ENCODE peak calls at places on chromosomes 3 and 15, in six cellular contexts. R is endothelial cell of umbilical vein, E is Peyer's patch, U is keratinocyte, X is left lung, C is psoas muscle. P is an unnamed sample. For H3K4me1 and H3K27me3, the result is how much of the 10 kb centered on the place peaks cover.

GRCh38 chr3:151197981-151198767 is 4.8 kb downstream of the GPR171 start:
- DNase-seq in X (no peak), U (no peak), E (no peak), C (no peak), R (no peak), P (peak)

GRCh38 chr3:72659609-72660008 is 188.6 kb downstream of the SHQ1 start:
- DNase-seq in X (no peak), U (no peak), C (no peak), E (no peak), R (no peak), P (no peak)

GRCh38 chr3:82791241-82791640 is 1029.8 kb upstream of the GBE1 start:
- DNase-seq in C (no peak), U (no peak), X (no peak), R (no peak), E (no peak), P (no peak)

GRCh38 chr3:111246967-111247760 is 175.5 kb downstream of the NECTIN3 start:
- DNase-seq in C (no peak), X (no peak), U (no peak), E (no peak), R (no peak), P (no peak)

GRCh38 chr3:143973352-143974021 is 1.9 kb downstream of the DIPK2A start:
- DNase-seq in U (no peak), E (peak), X (no peak), R (peak), C (no peak), P (peak)

GRCh38 chr15:75675579-75676404 is 28.1 kb downstream of the SNX33 start:
- DNase-seq in U (no peak), E (no peak), R (no peak), C (peak), X (no peak), P (no peak)

GRCh38 chr3:31523543-31523942 is 9.2 kb upstream of the STT3B start:
- DNase-seq in E (no peak), X (no peak), U (no peak), R (no peak), C (no peak), P (no peak)

GRCh38 chr3:127652246-127652995 is 20.3 kb upstream of the ABTB1 start:
- DNase-seq in C (peak), X (no peak), R (peak), U (no peak), E (peak), P (peak)

GRCh38 chr15:47887181-47887580 is 169.9 kb downstream of the SEMA6D start:
- DNase-seq in E (no peak), U (no peak), X (no peak), R (no peak), C (no peak), P (no peak)

GRCh38 chr3:55455915-55456314 is 31.2 kb downstream of the WNT5A start:
- DNase-seq in X (no peak), C (no peak), E (no peak), R (no peak), U (no peak), P (no peak)

GRCh38 chr3:71305246-71306206 is 278.0 kb downstream of the FOXP1 start:
- DNase-seq in U (no peak), R (peak), E (peak), X (peak), C (peak), P (peak)

GRCh38 chr3:26963356-26963742 is 340.8 kb downstream of the LRRC3B start:
- DNase-seq in E (no peak), R (no peak), X (no peak), C (no peak), U (no peak), P (no peak)

GRCh38 chr3:129184396-129184656 is 630 bp upstream of the CNBP start:
- DNase-seq in E (no peak), C (peak), U (no peak), X (no peak), R (no peak), P (no peak)

GRCh38 chr15:68411276-68411675 is 20.7 kb downstream of the ITGA11 start:
- DNase-seq in X (no peak), C (no peak), E (no peak), U (no peak), R (no peak), P (no peak)

GRCh38 chr3:9028134-9028533 is 64.9 kb upstream of the RAD18 start:
- DNase-seq in C (peak), E (peak), X (peak), R (peak), U (no peak), P (peak)

GRCh38 chr15:83698294-83698693 is 44.4 kb downstream of the ADAMTSL3 start:
- DNase-seq in X (peak), U (peak), R (no peak), C (peak), E (no peak), P (peak)

GRCh38 chr3:112128843-112129727 is 4.0 kb downstream of the GCSAM start:
- DNase-seq in E (peak), U (no peak), R (no peak), C (no peak), X (no peak), P (no peak)

GRCh38 chr3:46850468-46850780 is 12.8 kb downstream of the MYL3 start:
- DNase-seq in R (no peak), X (no peak), U (no peak), E (no peak), C (no peak), P (no peak)

GRCh38 chr3:112394008-112394616 is 61.2 kb downstream of the CD200 start:
- DNase-seq in U (no peak), R (no peak), X (no peak), E (no peak), C (peak), P (peak)

GRCh38 chr3:151838574-151839312 is 24.8 kb downstream of the AADAC start:
- DNase-seq in U (peak), X (no peak), C (no peak), E (no peak), R (peak), P (peak)

GRCh38 chr3:79005084-79005483 is 762.7 kb downstream of the ROBO1 start:
- DNase-seq in R (no peak), E (no peak), X (no peak), U (no peak), C (no peak), P (no peak)

GRCh38 chr3:126419886-126420786 is 25.4 kb downstream of the CFAP100 start:
- DNase-seq in X (no peak), U (no peak), C (no peak), E (no peak), R (no peak), P (no peak)

GRCh38 chr3:72903004-72903403 is 15.2 kb downstream of the GXYLT2 start:
- DNase-seq in R (no peak), X (no peak), C (no peak), E (no peak), U (no peak), P (no peak)

GRCh38 chr15:78993931-78994530 is 49.2 kb upstream of the CTSH start:
- DNase-seq in E (no peak), R (no peak), U (no peak), X (peak), C (no peak), P (no peak)

GRCh38 chr3:194824100-194824499 is 138.4 kb downstream of the FAM43A start:
- DNase-seq in C (no peak), U (no peak), R (no peak), E (no peak), X (no peak), P (no peak)

GRCh38 chr3:80063535-80063934 is 295.7 kb upstream of the ROBO1 start:
- DNase-seq in R (no peak), C (no peak), E (no peak), U (no peak), X (no peak), P (no peak)

GRCh38 chr3:138334608-138335007 is 5.0 kb upstream of the NME9 start:
- DNase-seq in X (no peak), U (no peak), C (no peak), E (no peak), R (no peak), P (no peak)

GRCh38 chr15:43702701-43703433 is 9.2 kb downstream of the CKMT1A start:
- DNase-seq in X (no peak), C (no peak), U (no peak), E (no peak), R (no peak), P (no peak)

GRCh38 chr3:53938645-53939044 is 47.0 kb upstream of the SELENOK start:
- DNase-seq in U (peak), C (no peak), X (no peak), E (no peak), R (peak), P (peak)

GRCh38 chr15:28913171-28913765 is 27.5 kb downstream of the APBA2 start:
- DNase-seq in U (no peak), E (no peak), X (no peak), C (no peak), R (no peak), P (no peak)

GRCh38 chr3:17179381-17180205 is 294.8 kb downstream of the PLCL2 start:
- DNase-seq in X (no peak), C (no peak), U (no peak), E (no peak), R (no peak), P (peak)

GRCh38 chr3:12158387-12159226 is at the start of gene TIMP4:
- DNase-seq in E (no peak), U (no peak), R (no peak), C (peak), X (no peak), P (peak)

GRCh38 chr15:48394172-48394571 is 62.9 kb downstream of the DUT start:
- DNase-seq in R (no peak), X (no peak), E (no peak), U (no peak), C (peak), P (no peak)

GRCh38 chr15:77473328-77473727 is 52.6 kb downstream of the HMG20A start:
- DNase-seq in R (no peak), X (no peak), E (no peak), C (no peak), U (no peak), P (no peak)

GRCh38 chr3:35758358-35758757 is 119.0 kb downstream of the ARPP21 start:
- DNase-seq in X (no peak), U (no peak), C (no peak), E (no peak), R (no peak), P (no peak)

GRCh38 chr3:152621006-152621868 is 213.7 kb upstream of the P2RY1 start:
- DNase-seq in R (no peak), E (no peak), U (no peak), X (no peak), C (no peak), P (no peak)

GRCh38 chr15:63719281-63719680 is 114.5 kb downstream of the HERC1 start:
- DNase-seq in C (no peak), U (no peak), E (no peak), R (no peak), X (no peak), P (no peak)
- H3K27ac ChIP-seq in C (no peak), U (no peak), E (no peak), R (no peak), X (peak), P (no peak)

GRCh38 chr3:38105525-38105924 is 31.4 kb downstream of the ACAA1 start:
- DNase-seq in R (no peak), X (no peak), C (no peak), E (no peak), U (no peak), P (no peak)
- H3K4me1 ChIP-seq in R (under half), X (under half), C (under half), E (under half), U (under half), P (under half)

GRCh38 chr15:62722237-62722636 is 320.3 kb upstream of the TPM1 start:
- DNase-seq in X (no peak), E (no peak), R (no peak), C (no peak), U (no peak), P (no peak)

GRCh38 chr15:62712455-62712839 is 330.1 kb upstream of the TPM1 start:
- DNase-seq in E (no peak), X (no peak), C (no peak), U (no peak), R (no peak), P (no peak)

GRCh38 chr15:62719316-62719715 is 323.2 kb upstream of the TPM1 start:
- DNase-seq in U (no peak), R (no peak), C (no peak), E (no peak), X (no peak), P (no peak)

GRCh38 chr15:62715946-62716345 is 326.6 kb upstream of the TPM1 start:
- DNase-seq in E (no peak), C (no peak), U (no peak), R (no peak), X (no peak), P (no peak)

GRCh38 chr15:62717496-62717895 is 325.1 kb upstream of the TPM1 start:
- DNase-seq in R (no peak), U (no peak), E (no peak), X (no peak), C (no peak), P (no peak)
- H3K27me3 ChIP-seq in R (under half), U (under half), E (under half), X (under half), C (under half), P (under half)

DNA sequence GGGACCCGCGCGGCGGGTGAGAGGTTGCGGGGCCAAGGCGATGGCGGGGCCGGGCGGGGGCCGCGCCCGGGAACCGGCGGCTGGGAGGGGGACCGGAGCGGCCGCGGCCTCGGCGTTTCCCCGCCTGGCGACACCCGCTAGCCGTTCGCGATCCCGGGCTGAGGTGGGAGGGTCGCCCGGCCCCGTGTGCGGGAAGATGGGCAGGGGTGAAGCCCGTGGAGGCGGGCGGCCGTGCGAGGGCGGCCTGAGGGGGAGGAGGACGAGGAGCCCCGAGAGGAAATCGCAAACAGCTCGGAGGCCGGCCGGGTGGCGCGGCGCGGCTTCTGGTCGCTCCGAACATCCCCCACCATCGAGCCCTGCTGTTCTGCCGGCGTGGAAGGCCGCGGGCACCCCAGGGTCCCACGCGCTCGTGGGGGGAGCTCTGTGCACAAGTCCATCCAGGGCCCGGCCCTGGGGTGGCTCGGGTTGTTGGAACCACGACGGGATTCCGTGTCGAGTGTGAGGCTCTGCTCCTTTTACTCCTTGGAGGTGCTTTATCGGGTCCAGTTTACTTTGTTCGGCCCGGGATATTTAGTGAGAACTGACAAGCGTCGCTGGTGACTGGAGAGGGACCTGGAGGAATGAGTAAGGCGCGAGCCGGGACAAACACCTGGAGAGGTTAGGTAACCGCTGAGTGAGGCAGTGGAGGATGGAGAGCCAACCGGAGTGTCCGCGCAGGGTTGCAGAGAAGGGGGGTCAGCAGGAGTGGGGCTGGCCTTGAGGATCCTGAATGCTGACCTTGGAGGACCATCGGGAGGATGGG is 728 bp downstream of the CRTC3 start:
- DNase-seq in R (peak), C (peak), X (peak), E (peak), U (no peak), P (peak)
- H3K27ac ChIP-seq in R (peak), C (peak), X (peak), E (peak), U (peak), P (peak)